ENCODE peak calls at places on chromosomes 5 and 9, in six cellular contexts. O is small intestine, N is lower leg skin, P is MG63, G is left ventricle myocardium inferior, H is bronchial epithelial cell. U is an unnamed sample.
A peak's percentile ranks its signal among the peaks of the same experiment; 100 is the strongest.

GRCh38 chr5:144812770-144813169 is 642.1 kb downstream of the KCTD16 start:
- DNase-seq in O (no peak), N (peak; percentile 69), P (peak; percentile 96), G (no peak), H (peak; percentile 70), U (no peak)

GRCh38 chr9:27785714-27786100 is 212.4 kb upstream of the C9orf72 start:
- DNase-seq in O (no peak), N (no peak), P (no peak), G (no peak), H (peak; percentile 92), U (no peak)

GRCh38 chr5:91219141-91219802 is 163.8 kb downstream of the ARRDC3 start:
- DNase-seq in O (peak; percentile 21), N (peak; percentile 71), P (peak; percentile 78), G (no peak), H (peak; percentile 94), U (no peak)

GRCh38 chr5:168315991-168316578 is 24.6 kb downstream of the WWC1 start:
- DNase-seq in O (peak; percentile 89), N (no peak), P (no peak), G (no peak), H (peak; percentile 32), U (peak; percentile 52)

GRCh38 chr9:91302831-91303230 is 58.9 kb downstream of the AUH start:
- DNase-seq in O (peak; percentile 67), N (no peak), P (no peak), G (no peak), H (peak; percentile 91), U (no peak)

GRCh38 chr5:170306381-170306790 is 8.8 kb upstream of the LCP2 start:
- DNase-seq in O (no peak), N (no peak), P (peak; percentile 94), G (peak; percentile 59), H (peak; percentile 35), U (no peak)

GRCh38 chr9:38142201-38142600 is 73.2 kb upstream of the SHB start:
- DNase-seq in O (no peak), N (no peak), P (peak; percentile 45), G (no peak), H (peak; percentile 31), U (no peak)

GRCh38 chr5:158886957-158887356 is 212.8 kb downstream of the EBF1 start:
- DNase-seq in O (no peak), N (no peak), P (no peak), G (no peak), H (no peak), U (no peak)

GRCh38 chr5:10352404-10353240 is 873 bp upstream of the MARCHF6 start:
- DNase-seq in O (no peak), N (no peak), P (no peak), G (no peak), H (no peak), U (no peak)

GRCh38 chr5:157366741-157367684 is 93.0 kb upstream of the NIPAL4 start:
- DNase-seq in O (no peak), N (no peak), P (peak; percentile 53), G (no peak), H (peak; percentile 30), U (no peak)

GRCh38 chr9:134031071-134031470 is 5.8 kb downstream of the BRD3OS start:
- DNase-seq in O (no peak), N (no peak), P (no peak), G (no peak), H (no peak), U (no peak)

GRCh38 chr9:69393425-69393824 is 68.4 kb downstream of the ENTREP1 start:
- DNase-seq in O (no peak), N (no peak), P (no peak), G (peak; percentile 49), H (no peak), U (no peak)

GRCh38 chr9:22139261-22139660 is 130.2 kb upstream of the CDKN2B start:
- DNase-seq in O (no peak), N (no peak), P (no peak), G (no peak), H (no peak), U (no peak)

GRCh38 chr9:131180454-131180853 is 55.1 kb downstream of the NUP214 start:
- DNase-seq in O (no peak), N (no peak), P (peak; percentile 87), G (no peak), H (no peak), U (no peak)

GRCh38 chr5:163525096-163525495 is 19.7 kb downstream of the MAT2B start:
- DNase-seq in O (no peak), N (no peak), P (no peak), G (no peak), H (no peak), U (no peak)

GRCh38 chr9:12464910-12465512 is 228.2 kb upstream of the TYRP1 start:
- DNase-seq in O (peak; percentile 5), N (no peak), P (no peak), G (no peak), H (peak; percentile 22), U (no peak)

GRCh38 chr9:123687246-123687721 is 242.6 kb downstream of the DENND1A start:
- DNase-seq in O (peak; percentile 18), N (no peak), P (no peak), G (no peak), H (peak; percentile 55), U (no peak)

GRCh38 chr9:81529556-81530193 is 159.7 kb downstream of the TLE1 start:
- DNase-seq in O (no peak), N (peak; percentile 75), P (peak; percentile 22), G (no peak), H (peak; percentile 89), U (no peak)

GRCh38 chr5:111386832-111387162 is 125.5 kb downstream of the STARD4 start:
- DNase-seq in O (no peak), N (no peak), P (no peak), G (no peak), H (no peak), U (no peak)

GRCh38 chr9:107447081-107447480 is 42.5 kb downstream of the KLF4 start:
- DNase-seq in O (no peak), N (no peak), P (no peak), G (no peak), H (no peak), U (no peak)

GRCh38 chr5:39712316-39713223 is 287.8 kb upstream of the DAB2 start:
- DNase-seq in O (no peak), N (no peak), P (no peak), G (no peak), H (peak; percentile 69), U (no peak)

GRCh38 chr5:157686841-157687554 is 15.7 kb downstream of the C5orf52 start:
- DNase-seq in O (no peak), N (no peak), P (no peak), G (no peak), H (no peak), U (no peak)

GRCh38 chr9:114080773-114081440 is 2.8 kb upstream of the AMBP start:
- DNase-seq in O (peak; percentile 96), N (no peak), P (no peak), G (no peak), H (no peak), U (no peak)

GRCh38 chr5:115948013-115948605 is 14.2 kb upstream of the LVRN start:
- DNase-seq in O (no peak), N (peak; percentile 50), P (no peak), G (no peak), H (no peak), U (no peak)

GRCh38 chr5:39148983-39149534 is 70.3 kb downstream of the FYB1 start:
- DNase-seq in O (no peak), N (no peak), P (no peak), G (no peak), H (peak; percentile 41), U (no peak)

DNA sequence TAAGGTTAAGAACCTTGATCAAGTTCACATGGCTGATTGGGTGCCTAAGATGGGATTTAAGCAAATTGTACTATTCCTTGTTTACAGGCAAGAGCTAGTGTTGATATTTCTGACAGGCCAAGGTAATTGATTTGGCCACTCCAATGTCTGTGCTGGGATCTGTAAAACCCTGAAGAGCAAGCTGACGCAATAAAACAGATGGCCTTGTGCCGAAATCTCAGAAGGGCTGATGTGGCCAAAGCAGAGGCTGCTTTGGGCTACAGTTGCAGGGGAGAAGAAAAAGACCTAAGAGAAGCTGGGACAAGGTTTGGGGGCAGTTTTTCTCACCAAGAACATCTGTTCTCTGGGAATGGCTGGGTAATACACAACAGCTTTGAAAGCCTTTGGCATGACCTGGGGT is 463.2 kb upstream of the ZNF608 start:
- DNase-seq in O (no peak), N (no peak), P (no peak), G (no peak), H (no peak), U (no peak)
- H3K4me3 ChIP-seq in O (no peak overlapping the region), N (no peak overlapping the region), P (no peak overlapping the region), G (no peak overlapping the region), H (no peak overlapping the region), U (no peak overlapping the region)

GRCh38 chr5:69189162-69190086 is at the start of gene CENPH:
- DNase-seq in O (peak; percentile 83), N (peak; percentile 86), P (peak; percentile 89), G (peak; percentile 86), H (peak; percentile 74), U (peak; percentile 95)

GRCh38 chr5:69188811-69189161 is 597 bp upstream of the CENPH start:
- DNase-seq in O (peak; percentile 2), N (no peak), P (no peak), G (no peak), H (no peak), U (no peak)

DNA sequence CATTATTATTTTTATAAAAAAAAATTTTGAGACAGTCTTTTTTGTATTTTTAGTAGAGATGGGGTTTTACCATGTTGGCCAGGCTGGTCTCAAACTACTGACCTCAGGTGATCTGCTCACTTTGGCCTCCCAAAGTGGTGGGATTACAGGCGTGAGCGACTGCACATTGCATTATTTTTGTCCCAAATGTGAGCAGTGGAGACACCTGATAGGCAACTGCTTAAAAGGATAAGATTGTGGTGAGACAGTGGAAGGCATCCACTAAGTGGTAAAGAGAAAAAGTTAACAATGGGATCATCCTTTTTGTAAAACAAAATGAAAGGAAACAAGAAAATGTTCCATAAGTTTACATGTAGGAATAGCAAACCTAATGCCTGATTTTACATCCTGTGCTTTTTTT is 2.0 kb upstream of the CENPH start:
- DNase-seq in O (no peak), N (no peak), P (no peak), G (no peak), H (no peak), U (no peak)
- H3K4me3 ChIP-seq in O (no peak overlapping the region), N (no peak overlapping the region), P (no peak overlapping the region), G (no peak overlapping the region), H (no peak overlapping the region), U (no peak overlapping the region)

GRCh38 chr5:178785999-178786398 is 55.5 kb upstream of the ZNF354A start:
- DNase-seq in O (no peak), N (no peak), P (peak; percentile 74), G (no peak), H (peak; percentile 25), U (no peak)
- H3K4me3 ChIP-seq in O (no peak overlapping the region), N (no peak overlapping the region), P (no peak overlapping the region), G (no peak overlapping the region), H (no peak overlapping the region), U (no peak overlapping the region)

GRCh38 chr5:73909474-73909873 is 283.5 kb downstream of the ARHGEF28 start:
- DNase-seq in O (no peak), N (no peak), P (no peak), G (no peak), H (no peak), U (peak; percentile 76)
- H3K4me3 ChIP-seq in O (no peak overlapping the region), N (no peak overlapping the region), P (no peak overlapping the region), G (no peak overlapping the region), H (no peak overlapping the region), U (no peak overlapping the region)

U was measured in left lung.